ENCODE peak calls at places on chromosomes 12 and 14, in eight cellular contexts. One of them, this sample, is unnamed.

GRCh38 chr14:99952039-99952438 is 113.2 kb upstream of the EVL start:
- DNase-seq in adrenal gland: no peak
- DNase-seq in fibroblast of lung: no peak
- DNase-seq in Peyer's patch: no peak
- DNase-seq in A549: no peak
- DNase-seq in heart left ventricle: no peak
- DNase-seq in colonic mucosa: no peak
- DNase-seq in lower lobe of right lung: no peak
- DNase-seq in this sample: no peak

GRCh38 chr12:2834581-2835491 is at the start of gene NRIP2:
- DNase-seq in colonic mucosa: no peak
- DNase-seq in fibroblast of lung: peak; percentile 86
- DNase-seq in lower lobe of right lung: no peak
- DNase-seq in A549: no peak
- DNase-seq in heart left ventricle: peak; percentile 47
- DNase-seq in adrenal gland: peak; percentile 47
- DNase-seq in Peyer's patch: no peak
- DNase-seq in this sample: no peak

GRCh38 chr12:131912526-131913274 is 16.4 kb upstream of the PUS1 start:
- DNase-seq in adrenal gland: peak; percentile 99
- DNase-seq in heart left ventricle: peak; percentile 91
- DNase-seq in A549: peak; percentile 90
- DNase-seq in Peyer's patch: peak; percentile 29
- DNase-seq in fibroblast of lung: peak; percentile 75
- DNase-seq in colonic mucosa: peak; percentile 36
- DNase-seq in lower lobe of right lung: no peak
- DNase-seq in this sample: no peak

GRCh38 chr12:48027183-48028002 is 23.1 kb upstream of the COL2A1 start:
- DNase-seq in heart left ventricle: no peak
- DNase-seq in A549: no peak
- DNase-seq in adrenal gland: no peak
- DNase-seq in colonic mucosa: no peak
- DNase-seq in lower lobe of right lung: no peak
- DNase-seq in fibroblast of lung: no peak
- DNase-seq in Peyer's patch: no peak
- DNase-seq in this sample: no peak

GRCh38 chr14:75630695-75631452 is 29.8 kb downstream of the ERG28 start:
- DNase-seq in fibroblast of lung: no peak
- DNase-seq in lower lobe of right lung: no peak
- DNase-seq in adrenal gland: no peak
- DNase-seq in heart left ventricle: no peak
- DNase-seq in Peyer's patch: no peak
- DNase-seq in A549: no peak
- DNase-seq in colonic mucosa: no peak
- DNase-seq in this sample: no peak

GRCh38 chr14:68248481-68249255 is 429.1 kb downstream of the RAD51B start:
- DNase-seq in lower lobe of right lung: no peak
- DNase-seq in adrenal gland: peak; percentile 37
- DNase-seq in colonic mucosa: no peak
- DNase-seq in Peyer's patch: no peak
- DNase-seq in A549: peak; percentile 61
- DNase-seq in fibroblast of lung: peak; percentile 88
- DNase-seq in heart left ventricle: no peak
- DNase-seq in this sample: no peak

GRCh38 chr12:65781681-65782269 is 42.5 kb upstream of the HMGA2 start:
- DNase-seq in adrenal gland: no peak
- DNase-seq in A549: no peak
- DNase-seq in colonic mucosa: no peak
- DNase-seq in Peyer's patch: no peak
- DNase-seq in heart left ventricle: no peak
- DNase-seq in fibroblast of lung: no peak
- DNase-seq in lower lobe of right lung: no peak
- DNase-seq in this sample: peak; percentile 62

GRCh38 chr12:10618338-10618987 is 5.1 kb upstream of the MAGOHB start:
- DNase-seq in colonic mucosa: no peak
- DNase-seq in lower lobe of right lung: no peak
- DNase-seq in adrenal gland: no peak
- DNase-seq in A549: no peak
- DNase-seq in heart left ventricle: no peak
- DNase-seq in Peyer's patch: no peak
- DNase-seq in fibroblast of lung: peak; percentile 77
- DNase-seq in this sample: peak; percentile 81

DNA sequence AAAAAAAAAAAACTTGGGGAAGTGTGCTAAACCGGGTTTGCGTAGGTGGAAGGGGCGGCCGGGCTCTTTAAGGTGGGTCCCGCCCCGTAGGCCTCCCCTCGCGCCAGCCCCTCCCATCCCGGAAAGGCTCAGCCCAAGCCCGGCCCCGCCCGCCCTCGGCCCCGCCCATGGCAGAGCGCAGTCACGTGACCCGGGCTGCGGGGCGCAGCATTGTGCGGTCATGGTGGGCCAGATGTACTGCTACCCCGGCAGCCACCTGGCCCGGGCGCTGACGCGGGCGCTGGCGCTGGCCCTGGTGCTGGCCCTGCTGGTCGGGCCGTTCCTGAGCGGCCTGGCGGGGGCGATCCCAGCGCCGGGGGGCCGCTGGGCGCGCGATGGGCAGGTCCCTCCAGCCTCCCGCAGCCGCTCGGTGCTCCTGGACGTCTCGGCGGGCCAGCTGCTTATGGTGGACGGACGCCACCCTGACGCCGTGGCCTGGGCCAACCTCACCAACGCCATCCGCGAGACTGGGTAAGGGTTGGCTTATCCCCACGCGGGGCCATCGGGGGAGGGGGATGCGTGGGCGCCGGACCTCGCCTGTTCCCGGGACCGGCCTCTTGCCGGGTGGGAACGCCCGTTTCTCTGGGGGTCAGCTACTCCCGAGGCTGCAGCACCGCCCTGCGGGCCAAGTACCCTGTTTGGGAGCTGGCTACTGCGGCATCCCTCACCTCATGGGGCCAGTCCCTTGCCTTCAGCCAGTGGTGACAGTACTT is at the start of gene PLBD2:
- DNase-seq in fibroblast of lung: peak; percentile 90
- DNase-seq in lower lobe of right lung: peak; percentile 97
- DNase-seq in adrenal gland: peak; percentile 97
- DNase-seq in heart left ventricle: peak; percentile 95
- DNase-seq in colonic mucosa: peak; percentile 95
- DNase-seq in Peyer's patch: peak; percentile 97
- DNase-seq in A549: peak; percentile 93
- DNase-seq in this sample: peak; percentile 68
- H3K27ac ChIP-seq in fibroblast of lung: peak within 1 kb of the TSS; percentile 57
- H3K27ac ChIP-seq in lower lobe of right lung: peak within 1 kb of the TSS; percentile 90
- H3K27ac ChIP-seq in adrenal gland: peak within 1 kb of the TSS; percentile 98
- H3K27ac ChIP-seq in heart left ventricle: peak within 1 kb of the TSS; percentile 83
- H3K27ac ChIP-seq in colonic mucosa: peak within 1 kb of the TSS; percentile 42
- H3K27ac ChIP-seq in Peyer's patch: peak within 1 kb of the TSS; percentile 86
- H3K27ac ChIP-seq in A549: peak within 1 kb of the TSS; percentile 93
- H3K27ac ChIP-seq in this sample: peak within 1 kb of the TSS; percentile 71

GRCh38 chr12:1741154-1741949 is 50.5 kb downstream of the ADIPOR2 start:
- DNase-seq in colonic mucosa: no peak
- DNase-seq in lower lobe of right lung: no peak
- DNase-seq in fibroblast of lung: no peak
- DNase-seq in Peyer's patch: no peak
- DNase-seq in heart left ventricle: no peak
- DNase-seq in adrenal gland: no peak
- DNase-seq in A549: no peak
- DNase-seq in this sample: no peak
- H3K4me1 ChIP-seq in colonic mucosa: peaks cover 11% of the 10 kb centered on the region
- H3K4me1 ChIP-seq in lower lobe of right lung: peaks cover 50% of the 10 kb centered on the region
- H3K4me1 ChIP-seq in fibroblast of lung: peaks cover 3% of the 10 kb centered on the region
- H3K4me1 ChIP-seq in Peyer's patch: peaks cover 15% of the 10 kb centered on the region
- H3K4me1 ChIP-seq in heart left ventricle: peaks cover 15% of the 10 kb centered on the region
- H3K4me1 ChIP-seq in adrenal gland: peaks cover 55% of the 10 kb centered on the region
- H3K4me1 ChIP-seq in A549: peaks cover 16% of the 10 kb centered on the region
- H3K4me1 ChIP-seq in this sample: peaks cover 3% of the 10 kb centered on the region

DNA sequence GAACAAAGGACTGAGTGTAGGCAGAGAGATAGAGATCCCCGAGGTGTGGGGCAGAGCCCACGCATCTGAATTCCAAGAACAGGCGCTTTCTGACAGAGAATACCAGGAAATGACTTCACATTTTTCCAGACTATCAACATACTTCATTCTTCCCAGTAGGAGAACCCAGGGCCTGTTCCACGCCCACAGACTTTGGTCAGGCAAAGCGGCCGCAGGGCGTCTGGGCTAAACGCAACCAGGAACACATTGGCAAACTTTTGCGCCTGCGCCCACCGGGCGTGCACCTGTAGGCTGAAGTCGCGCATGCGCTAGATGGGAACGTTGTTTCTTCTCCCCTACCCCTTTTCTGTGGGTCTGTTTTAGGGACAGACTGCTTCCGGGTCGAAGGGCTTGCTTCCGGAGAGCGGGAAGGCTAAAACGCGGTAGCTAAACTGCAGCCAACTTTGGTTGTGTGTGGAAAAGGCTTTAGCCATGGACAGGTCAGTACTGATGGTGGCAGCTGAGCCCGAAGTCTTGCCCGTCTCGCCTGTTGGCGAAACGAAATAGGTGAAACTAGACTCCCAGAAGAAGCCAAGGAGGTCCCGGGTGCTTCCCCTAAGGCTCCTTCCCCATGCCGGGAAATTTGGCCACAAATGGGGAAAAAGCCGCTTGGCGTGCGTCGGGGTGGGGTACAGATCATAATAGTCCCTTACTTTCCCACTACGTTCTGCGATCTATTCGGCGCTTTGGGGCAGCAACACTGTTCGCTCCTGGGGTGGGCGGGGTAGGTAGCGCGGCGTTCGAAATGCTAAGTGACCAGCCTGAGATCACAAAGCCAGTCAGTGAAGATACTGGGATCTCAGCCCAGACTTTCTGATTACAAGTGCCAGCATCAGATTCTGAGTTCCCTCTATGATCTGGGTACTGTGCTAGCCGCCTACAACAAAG is at the start of gene NUP107:
- DNase-seq in Peyer's patch: peak; percentile 97
- DNase-seq in heart left ventricle: peak; percentile 98
- DNase-seq in A549: peak; percentile 93
- DNase-seq in lower lobe of right lung: peak; percentile 100
- DNase-seq in adrenal gland: peak; percentile 99
- DNase-seq in fibroblast of lung: peak; percentile 99
- DNase-seq in colonic mucosa: peak; percentile 99
- DNase-seq in this sample: peak; percentile 98
- TF ChIP-seq CTCF in Peyer's patch: peak; percentile 48
- TF ChIP-seq CTCF in heart left ventricle: no peak
- TF ChIP-seq CTCF in A549: no peak
- TF ChIP-seq CTCF in lower lobe of right lung: no peak
- TF ChIP-seq CTCF in adrenal gland: peak; percentile 35
- TF ChIP-seq CTCF in fibroblast of lung: peak; percentile 22
- TF ChIP-seq CTCF in colonic mucosa: no peak
- TF ChIP-seq CTCF in this sample: peak; percentile 41

DNA sequence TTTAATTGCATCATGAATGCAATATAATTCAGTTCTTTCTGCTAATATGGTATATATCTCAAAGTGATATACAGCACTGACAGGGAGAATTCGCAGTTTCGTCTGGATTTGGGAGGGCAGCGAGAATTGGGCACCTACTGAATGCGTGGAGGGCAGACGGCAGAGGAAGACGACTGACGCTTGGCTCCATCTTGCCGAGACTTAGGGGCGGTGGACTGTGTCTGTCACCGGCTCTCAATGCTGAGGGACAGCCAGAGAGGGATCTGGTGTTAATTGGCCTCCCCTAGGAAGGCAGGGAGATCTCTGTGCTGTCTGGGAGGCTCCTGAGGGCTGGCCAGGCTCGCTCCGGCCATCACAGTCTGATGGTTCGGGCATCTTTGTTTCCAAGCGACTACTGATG is 217.5 kb downstream of the PHETA1 start:
- DNase-seq in adrenal gland: no peak
- DNase-seq in colonic mucosa: no peak
- DNase-seq in lower lobe of right lung: no peak
- DNase-seq in Peyer's patch: no peak
- DNase-seq in heart left ventricle: no peak
- DNase-seq in A549: no peak
- DNase-seq in fibroblast of lung: no peak
- DNase-seq in this sample: no peak
- H3K27ac ChIP-seq in adrenal gland: no peak overlapping the region
- H3K27ac ChIP-seq in colonic mucosa: no peak overlapping the region
- H3K27ac ChIP-seq in lower lobe of right lung: no peak overlapping the region
- H3K27ac ChIP-seq in Peyer's patch: no peak overlapping the region
- H3K27ac ChIP-seq in heart left ventricle: no peak overlapping the region
- H3K27ac ChIP-seq in A549: no peak overlapping the region
- H3K27ac ChIP-seq in fibroblast of lung: no peak overlapping the region
- H3K27ac ChIP-seq in this sample: no peak overlapping the region

GRCh38 chr12:63919758-63920157 is 75.3 kb downstream of the SRGAP1 start:
- DNase-seq in heart left ventricle: no peak
- DNase-seq in A549: no peak
- DNase-seq in colonic mucosa: no peak
- DNase-seq in fibroblast of lung: peak; percentile 39
- DNase-seq in Peyer's patch: no peak
- DNase-seq in lower lobe of right lung: no peak
- DNase-seq in adrenal gland: no peak
- DNase-seq in this sample: no peak
- H3K4me1 ChIP-seq in heart left ventricle: no peaks in the 10 kb centered on the region
- H3K4me1 ChIP-seq in A549: peaks cover 71% of the 10 kb centered on the region
- H3K4me1 ChIP-seq in colonic mucosa: peaks cover 9% of the 10 kb centered on the region
- H3K4me1 ChIP-seq in fibroblast of lung: peaks cover 32% of the 10 kb centered on the region
- H3K4me1 ChIP-seq in Peyer's patch: peaks cover 32% of the 10 kb centered on the region
- H3K4me1 ChIP-seq in lower lobe of right lung: peaks cover 34% of the 10 kb centered on the region
- H3K4me1 ChIP-seq in adrenal gland: peaks cover 49% of the 10 kb centered on the region
- H3K4me1 ChIP-seq in this sample: peaks cover 50% of the 10 kb centered on the region

GRCh38 chr12:117331691-117332090 is 29.7 kb downstream of the NOS1 start:
- DNase-seq in A549: peak; percentile 27
- DNase-seq in colonic mucosa: no peak
- DNase-seq in Peyer's patch: no peak
- DNase-seq in lower lobe of right lung: no peak
- DNase-seq in adrenal gland: no peak
- DNase-seq in fibroblast of lung: no peak
- DNase-seq in heart left ventricle: no peak
- DNase-seq in this sample: no peak
- TF ChIP-seq CTCF in A549: peak; percentile 45
- TF ChIP-seq CTCF in colonic mucosa: no peak
- TF ChIP-seq CTCF in Peyer's patch: no peak
- TF ChIP-seq CTCF in lower lobe of right lung: no peak
- TF ChIP-seq CTCF in adrenal gland: no peak
- TF ChIP-seq CTCF in fibroblast of lung: no peak
- TF ChIP-seq CTCF in heart left ventricle: no peak
- TF ChIP-seq CTCF in this sample: no peak

This sample was measured in foreskin keratinocyte.